ENCODE peak calls at places on chromosome 21, in five cellular contexts. Z is activated CD4-positive, CD25-positive, alpha-beta regulatory T cell; F is activated CD4-positive, alpha-beta T cell treated with anti-CD3 and anti-CD28 coated beads for 4 hours; S is effector memory CD8-positive, alpha-beta T cell; J is retina. Y is an unnamed sample.

GRCh38 chr21:46509760-46510159 is 51.1 kb downstream of the DIP2A start:
- DNase-seq in Z (no peak), F (no peak), S (no peak), J (no peak), Y (no peak)

GRCh38 chr21:41168391-41169257 is 664 bp downstream of the BACE2 start:
- DNase-seq in Z (no peak), F (no peak), S (no peak), J (peak; percentile 73), Y (no peak)

GRCh38 chr21:34690793-34691175 is 22.0 kb downstream of the CLIC6 start:
- DNase-seq in Z (no peak), F (no peak), S (no peak), J (no peak), Y (no peak)

GRCh38 chr21:41653944-41654625 is 112.8 kb downstream of the RIPK4 start:
- DNase-seq in Z (no peak), F (no peak), S (no peak), J (no peak), Y (no peak)

GRCh38 chr21:38937286-38937790 is 131.6 kb downstream of the ETS2 start:
- DNase-seq in Z (no peak), F (no peak), S (no peak), J (no peak), Y (no peak)

GRCh38 chr21:45554477-45555175 is 12.4 kb upstream of the SLC19A1 start:
- DNase-seq in Z (peak; percentile 83), F (peak; percentile 83), S (peak; percentile 91), J (peak; percentile 94), Y (peak; percentile 19)

GRCh38 chr21:20783611-20784010 is 214.6 kb upstream of the NCAM2 start:
- DNase-seq in Z (no peak), F (no peak), S (no peak), J (no peak), Y (no peak)

GRCh38 chr21:45620201-45620600 is 23.3 kb upstream of the PCBP3 start:
- DNase-seq in Z (no peak), F (no peak), S (no peak), J (no peak), Y (no peak)

GRCh38 chr21:25735895-25736597 is 1.3 kb downstream of the GABPA start:
- DNase-seq in Z (no peak), F (no peak), S (peak; percentile 2), J (no peak), Y (no peak)

GRCh38 chr21:34344058-34344425 is 19.8 kb upstream of the KCNE2 start:
- DNase-seq in Z (no peak), F (no peak), S (no peak), J (no peak), Y (no peak)

GRCh38 chr21:33971492-33972013 is 55.9 kb upstream of the ATP5PO start:
- DNase-seq in Z (no peak), F (no peak), S (no peak), J (no peak), Y (no peak)

GRCh38 chr21:30434033-30434631 is 4.1 kb downstream of the KRTAP13-4 start:
- DNase-seq in Z (no peak), F (no peak), S (no peak), J (peak; percentile 3), Y (no peak)

GRCh38 chr21:34319585-34319984 is 44.2 kb upstream of the KCNE2 start:
- DNase-seq in Z (no peak), F (no peak), S (no peak), J (no peak), Y (no peak)

GRCh38 chr21:41926068-41926806 is 27.6 kb downstream of the C2CD2 start:
- DNase-seq in Z (peak; percentile 13), F (peak; percentile 26), S (peak; percentile 16), J (no peak), Y (no peak)

GRCh38 chr21:36854391-36854790 is 112.1 kb downstream of the HLCS start:
- DNase-seq in Z (no peak), F (no peak), S (no peak), J (peak; percentile 53), Y (no peak)

GRCh38 chr21:25733859-25734653 is 648 bp downstream of the ATP5PF start:
- DNase-seq in Z (no peak), F (peak; percentile 54), S (no peak), J (no peak), Y (no peak)

GRCh38 chr21:33949516-33950424 is 34.2 kb upstream of the ATP5PO start:
- DNase-seq in Z (no peak), F (peak; percentile 54), S (peak; percentile 41), J (no peak), Y (no peak)

GRCh38 chr21:18244721-18245486 is at the start of gene CHODL:
- DNase-seq in Z (no peak), F (no peak), S (no peak), J (peak; percentile 88), Y (no peak)

GRCh38 chr21:45644041-45644906 is 749 bp downstream of the PCBP3 start:
- DNase-seq in Z (no peak), F (no peak), S (peak; percentile 11), J (peak; percentile 36), Y (no peak)

GRCh38 chr21:31732538-31732864 is 583 bp upstream of the SCAF4 start:
- DNase-seq in Z (no peak), F (no peak), S (no peak), J (no peak), Y (no peak)